ENCODE peak calls at places on chromosomes 2 and 18, in six cellular contexts. One of them, this sample, is unnamed. For H3K4me1, the result is how much of the 10 kb centered on the place peaks cover.

GRCh38 chr2:207239754-207240494 is 74.2 kb upstream of the KLF7 start:
- DNase-seq in H1: no peak
- DNase-seq in GM23248: peak
- DNase-seq in SK-N-SH: no peak
- DNase-seq in mesenchymal stem cell: peak
- DNase-seq in IMR-90: peak
- DNase-seq in this sample: no peak

GRCh38 chr2:200782243-200782642 is 29.5 kb upstream of the BZW1 start:
- DNase-seq in H1: no peak
- DNase-seq in GM23248: no peak
- DNase-seq in IMR-90: peak
- DNase-seq in SK-N-SH: no peak
- DNase-seq in mesenchymal stem cell: no peak
- DNase-seq in this sample: no peak

GRCh38 chr2:128319457-128319772 is 747 bp upstream of the HS6ST1 start:
- DNase-seq in mesenchymal stem cell: no peak
- DNase-seq in IMR-90: no peak
- DNase-seq in H1: no peak
- DNase-seq in GM23248: no peak
- DNase-seq in SK-N-SH: peak
- DNase-seq in this sample: no peak

GRCh38 chr2:232886632-232887031 is 16.6 kb downstream of the SNORC start:
- DNase-seq in H1: no peak
- DNase-seq in SK-N-SH: peak
- DNase-seq in GM23248: no peak
- DNase-seq in mesenchymal stem cell: no peak
- DNase-seq in IMR-90: no peak
- DNase-seq in this sample: no peak

GRCh38 chr18:39909706-39910105 is 2045.3 kb upstream of the PIK3C3 start:
- DNase-seq in SK-N-SH: no peak
- DNase-seq in H1: no peak
- DNase-seq in GM23248: no peak
- DNase-seq in IMR-90: no peak
- DNase-seq in mesenchymal stem cell: no peak
- DNase-seq in this sample: no peak

GRCh38 chr2:119408221-119408619 is 23.4 kb upstream of the TMEM37 start:
- DNase-seq in mesenchymal stem cell: no peak
- DNase-seq in SK-N-SH: no peak
- DNase-seq in H1: no peak
- DNase-seq in GM23248: peak
- DNase-seq in IMR-90: no peak
- DNase-seq in this sample: peak

GRCh38 chr18:3623769-3624545 is 174.0 kb downstream of the TGIF1 start:
- DNase-seq in SK-N-SH: peak
- DNase-seq in GM23248: peak
- DNase-seq in mesenchymal stem cell: peak
- DNase-seq in IMR-90: peak
- DNase-seq in H1: peak
- DNase-seq in this sample: peak

GRCh38 chr2:112724611-112725525 is 4.0 kb downstream of the NT5DC4 start:
- DNase-seq in mesenchymal stem cell: no peak
- DNase-seq in IMR-90: no peak
- DNase-seq in H1: no peak
- DNase-seq in GM23248: peak
- DNase-seq in SK-N-SH: no peak
- DNase-seq in this sample: peak

GRCh38 chr2:169664600-169664977 is 29.6 kb downstream of the CFAP210 start:
- DNase-seq in H1: no peak
- DNase-seq in SK-N-SH: no peak
- DNase-seq in IMR-90: peak
- DNase-seq in GM23248: peak
- DNase-seq in mesenchymal stem cell: no peak
- DNase-seq in this sample: no peak

GRCh38 chr2:101658387-101658786 is 39.1 kb upstream of the MAP4K4 start:
- DNase-seq in SK-N-SH: no peak
- DNase-seq in IMR-90: peak
- DNase-seq in GM23248: no peak
- DNase-seq in H1: no peak
- DNase-seq in mesenchymal stem cell: no peak
- DNase-seq in this sample: no peak

GRCh38 chr2:159506764-159507406 is 109.5 kb downstream of the BAZ2B start:
- DNase-seq in GM23248: peak
- DNase-seq in SK-N-SH: no peak
- DNase-seq in IMR-90: peak
- DNase-seq in mesenchymal stem cell: no peak
- DNase-seq in H1: no peak
- DNase-seq in this sample: peak

GRCh38 chr2:232338759-232339106 is 39.8 kb upstream of the ALPP start:
- DNase-seq in SK-N-SH: no peak
- DNase-seq in IMR-90: no peak
- DNase-seq in H1: no peak
- DNase-seq in mesenchymal stem cell: no peak
- DNase-seq in GM23248: no peak
- DNase-seq in this sample: no peak

GRCh38 chr2:121196132-121196848 is 88.7 kb downstream of the TFCP2L1 start:
- DNase-seq in mesenchymal stem cell: no peak
- DNase-seq in GM23248: no peak
- DNase-seq in IMR-90: no peak
- DNase-seq in H1: peak
- DNase-seq in SK-N-SH: no peak
- DNase-seq in this sample: no peak

GRCh38 chr2:88860421-88861075 is 169.1 kb downstream of the RPIA start:
- DNase-seq in GM23248: no peak
- DNase-seq in IMR-90: no peak
- DNase-seq in H1: no peak
- DNase-seq in SK-N-SH: no peak
- DNase-seq in mesenchymal stem cell: no peak
- DNase-seq in this sample: no peak

GRCh38 chr2:225164406-225165048 is 122.3 kb upstream of the DOCK10 start:
- DNase-seq in SK-N-SH: no peak
- DNase-seq in GM23248: peak
- DNase-seq in H1: no peak
- DNase-seq in IMR-90: no peak
- DNase-seq in mesenchymal stem cell: peak
- DNase-seq in this sample: no peak

GRCh38 chr2:158460632-158461297 is 4.0 kb downstream of the PKP4 start:
- DNase-seq in H1: no peak
- DNase-seq in mesenchymal stem cell: peak
- DNase-seq in GM23248: peak
- DNase-seq in IMR-90: no peak
- DNase-seq in SK-N-SH: no peak
- DNase-seq in this sample: no peak

GRCh38 chr2:28269019-28269784 is 123.5 kb upstream of the FOSL2 start:
- DNase-seq in IMR-90: peak
- DNase-seq in mesenchymal stem cell: peak
- DNase-seq in SK-N-SH: peak
- DNase-seq in H1: no peak
- DNase-seq in GM23248: no peak
- DNase-seq in this sample: peak

GRCh38 chr18:76098728-76099514 is 396.1 kb downstream of the ZNF516 start:
- DNase-seq in IMR-90: no peak
- DNase-seq in GM23248: no peak
- DNase-seq in mesenchymal stem cell: no peak
- DNase-seq in SK-N-SH: no peak
- DNase-seq in H1: no peak
- DNase-seq in this sample: no peak

GRCh38 chr18:59787998-59788875 is 91.0 kb upstream of the CCBE1 start:
- DNase-seq in GM23248: peak
- DNase-seq in SK-N-SH: no peak
- DNase-seq in IMR-90: peak
- DNase-seq in H1: no peak
- DNase-seq in mesenchymal stem cell: peak
- DNase-seq in this sample: peak

GRCh38 chr2:18368008-18368407 is 192.4 kb downstream of the RDH14 start:
- DNase-seq in IMR-90: peak
- DNase-seq in GM23248: no peak
- DNase-seq in mesenchymal stem cell: no peak
- DNase-seq in H1: no peak
- DNase-seq in SK-N-SH: no peak
- DNase-seq in this sample: no peak

DNA sequence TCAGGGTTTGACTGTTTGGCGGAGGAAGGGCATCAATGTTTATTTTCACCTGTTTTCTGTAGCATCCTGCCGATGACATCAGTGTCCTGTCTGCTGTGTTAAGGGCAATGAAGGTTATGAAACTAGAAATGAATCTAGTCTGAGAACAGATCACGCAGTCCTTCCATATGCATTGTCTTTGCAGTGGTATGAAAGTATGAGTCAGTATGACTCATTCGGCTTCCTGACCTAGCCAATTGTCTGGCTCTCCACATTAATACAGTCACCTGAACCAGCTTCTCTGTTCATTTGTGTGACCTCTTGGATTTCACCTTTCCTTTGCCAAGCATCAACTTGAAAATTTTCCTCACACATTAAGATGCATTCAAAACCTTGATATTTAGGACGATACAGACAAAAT is 353.8 kb downstream of the RND3 start:
- DNase-seq in H1: no peak
- DNase-seq in mesenchymal stem cell: peak
- DNase-seq in SK-N-SH: no peak
- DNase-seq in GM23248: peak
- DNase-seq in IMR-90: peak
- DNase-seq in this sample: peak
- H2AFZ ChIP-seq in H1: peak
- H2AFZ ChIP-seq in mesenchymal stem cell: no peak
- H2AFZ ChIP-seq in SK-N-SH: no peak
- H2AFZ ChIP-seq in GM23248: no peak
- H2AFZ ChIP-seq in IMR-90: no peak
- H2AFZ ChIP-seq in this sample: no peak

DNA sequence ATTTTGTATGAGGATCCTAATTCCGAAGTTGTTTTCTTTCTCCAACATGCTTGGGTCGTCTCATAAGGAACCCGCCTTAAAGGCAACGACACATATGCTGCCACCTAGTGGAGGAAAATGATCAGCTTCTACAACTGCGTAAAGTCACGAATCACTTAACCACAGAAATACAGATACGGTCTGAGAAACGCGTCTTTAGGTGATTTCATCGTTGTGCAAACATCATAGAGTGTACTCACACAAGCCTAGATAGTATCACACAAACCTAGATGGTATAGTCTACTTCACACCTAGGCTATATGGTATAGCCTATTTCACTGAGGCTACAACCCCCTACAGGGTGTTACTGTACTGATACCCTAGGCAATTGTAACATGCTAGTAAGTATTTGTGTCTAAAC is 13.1 kb downstream of the GNLY start:
- DNase-seq in mesenchymal stem cell: peak
- DNase-seq in SK-N-SH: peak
- DNase-seq in GM23248: peak
- DNase-seq in H1: no peak
- DNase-seq in IMR-90: peak
- DNase-seq in this sample: peak
- H3K4me1 ChIP-seq in mesenchymal stem cell: under half
- H3K4me1 ChIP-seq in SK-N-SH: under half
- H3K4me1 ChIP-seq in GM23248: under half
- H3K4me1 ChIP-seq in H1: under half
- H3K4me1 ChIP-seq in IMR-90: under half
- H3K4me1 ChIP-seq in this sample: under half

DNA sequence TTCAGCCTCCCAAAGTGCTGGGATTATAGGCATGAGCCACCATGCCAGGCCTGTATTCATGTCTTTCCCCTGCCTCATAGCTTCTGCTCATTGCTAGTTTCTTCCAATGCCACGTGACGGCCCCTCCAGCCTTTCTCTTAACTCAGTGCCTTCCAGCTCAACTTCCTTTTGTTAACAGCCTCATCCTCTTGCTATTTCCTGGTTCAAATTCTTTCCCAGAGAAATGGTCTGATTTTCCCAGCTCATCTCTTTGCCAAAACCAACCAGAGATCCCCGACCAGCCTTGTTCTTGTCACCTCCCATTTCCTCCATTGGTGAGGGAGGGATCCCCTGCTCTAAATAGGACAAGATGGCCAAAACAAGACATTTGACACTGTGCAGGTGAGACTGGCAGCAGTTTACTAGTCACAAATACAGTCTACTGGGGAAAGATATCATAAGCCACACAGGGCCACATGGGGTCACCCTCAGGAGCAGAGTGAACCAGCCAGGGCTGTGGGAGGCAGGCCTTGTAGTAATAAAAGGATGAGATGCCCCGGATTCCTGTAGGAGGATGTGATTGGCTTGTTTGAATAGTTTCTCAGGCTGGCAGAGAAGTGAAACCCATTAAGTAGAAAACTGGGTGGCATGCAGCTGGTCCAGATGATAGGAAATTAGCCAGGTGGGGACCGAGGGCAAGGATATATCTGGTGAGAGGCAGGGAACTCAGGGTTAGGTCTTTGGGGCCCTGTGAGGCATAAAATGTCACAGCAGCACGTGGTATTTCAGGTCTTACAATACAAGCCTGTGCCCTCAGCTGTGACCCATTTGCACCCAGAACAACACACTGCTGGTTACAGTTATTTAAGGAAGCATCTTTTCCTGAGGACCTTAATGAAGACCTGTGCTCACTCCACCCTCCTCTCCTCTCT is 6.4 kb downstream of the CD207 start:
- DNase-seq in IMR-90: peak
- DNase-seq in H1: no peak
- DNase-seq in mesenchymal stem cell: no peak
- DNase-seq in GM23248: peak
- DNase-seq in SK-N-SH: no peak
- DNase-seq in this sample: no peak
- H2AFZ ChIP-seq in IMR-90: no peak
- H2AFZ ChIP-seq in H1: no peak
- H2AFZ ChIP-seq in mesenchymal stem cell: no peak
- H2AFZ ChIP-seq in GM23248: no peak
- H2AFZ ChIP-seq in SK-N-SH: peak
- H2AFZ ChIP-seq in this sample: no peak

DNA sequence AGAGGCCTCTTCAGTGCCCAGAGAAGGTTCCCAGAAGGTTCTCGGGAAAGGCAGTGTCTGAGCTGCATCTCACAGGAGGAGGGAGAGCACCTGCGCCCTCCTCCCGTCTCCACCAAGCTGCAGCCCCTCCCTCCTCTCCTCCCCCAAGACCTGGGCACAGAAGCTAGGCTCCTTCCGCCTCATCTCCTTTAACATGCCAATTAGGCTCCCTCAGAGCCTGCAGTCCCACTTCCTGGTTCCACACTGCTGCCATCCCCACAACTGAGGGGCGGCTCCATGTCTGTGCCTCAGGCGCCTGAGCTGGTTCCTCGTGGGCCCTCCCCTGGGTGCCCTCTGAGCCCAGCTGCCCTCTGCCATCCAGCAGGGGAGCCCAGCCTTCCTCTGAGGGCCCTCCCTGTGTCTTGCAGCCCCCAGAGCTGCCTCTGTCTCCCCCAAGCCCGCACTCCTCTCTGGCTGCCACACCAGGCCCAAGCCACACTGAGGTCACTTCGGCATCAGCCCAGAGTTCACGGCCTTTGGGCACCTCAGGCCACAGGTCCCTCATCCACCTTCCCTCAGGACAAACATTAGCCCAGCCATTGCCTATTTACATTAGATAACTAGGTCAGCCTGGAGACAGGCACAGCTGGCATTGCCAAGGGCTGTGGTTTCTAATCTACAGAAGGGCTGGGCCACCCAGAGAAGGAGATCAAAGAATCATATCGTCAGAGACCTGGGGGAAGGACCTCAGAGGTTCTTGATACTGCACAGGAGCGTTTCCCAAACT is 28.9 kb downstream of the KCNK3 start:
- DNase-seq in GM23248: no peak
- DNase-seq in SK-N-SH: no peak
- DNase-seq in mesenchymal stem cell: no peak
- DNase-seq in IMR-90: no peak
- DNase-seq in H1: no peak
- DNase-seq in this sample: no peak
- H3K4me1 ChIP-seq in GM23248: under half
- H3K4me1 ChIP-seq in SK-N-SH: under half
- H3K4me1 ChIP-seq in mesenchymal stem cell: under half
- H3K4me1 ChIP-seq in IMR-90: under half
- H3K4me1 ChIP-seq in H1: under half
- H3K4me1 ChIP-seq in this sample: under half